ENCODE peak calls at places on chromosome 9, in ten cellular contexts. D, Y, Q, C, N, P, O, V, I and H are unnamed samples.

GRCh38 chr9:78215706-78216105 is 20.2 kb upstream of the CEP78 start:
- DNase-seq in D (no peak), Y (no peak), Q (no peak), C (no peak), N (peak), P (no peak), O (no peak), V (no peak), I (no peak), H (no peak)

GRCh38 chr9:86652696-86653095 is 294.6 kb downstream of the GAS1 start:
- DNase-seq in D (no peak), Y (no peak), Q (no peak), C (no peak), N (no peak), P (no peak), O (no peak), V (no peak), I (no peak), H (no peak)

GRCh38 chr9:70229026-70229425 is 29.8 kb upstream of the SMC5 start:
- DNase-seq in D (no peak), Y (no peak), Q (no peak), C (no peak), N (no peak), P (no peak), O (no peak), V (no peak), I (peak), H (no peak)

GRCh38 chr9:31032206-31032605 is 1352.2 kb upstream of the ACO1 start:
- DNase-seq in D (no peak), Y (no peak), Q (no peak), C (no peak), N (no peak), P (no peak), O (no peak), V (no peak), I (no peak), H (no peak)

GRCh38 chr9:89351584-89351983 is 33.3 kb downstream of the SECISBP2 start:
- DNase-seq in D (no peak), Y (no peak), Q (peak), C (no peak), N (no peak), P (no peak), O (no peak), V (no peak), I (no peak), H (no peak)

GRCh38 chr9:112115955-112116354 is 59.1 kb downstream of the SUSD1 start:
- DNase-seq in D (no peak), Y (no peak), Q (no peak), C (no peak), N (no peak), P (no peak), O (no peak), V (no peak), I (no peak), H (no peak)

GRCh38 chr9:19618816-19619215 is 170.0 kb downstream of the SLC24A2 start:
- DNase-seq in D (no peak), Y (peak), Q (no peak), C (peak), N (no peak), P (peak), O (peak), V (peak), I (no peak), H (peak)

GRCh38 chr9:14251146-14252071 is 62.5 kb downstream of the NFIB start:
- DNase-seq in D (no peak), Y (peak), Q (peak), C (peak), N (peak), P (peak), O (peak), V (peak), I (peak), H (peak)

GRCh38 chr9:36486933-36487481 is 85.7 kb upstream of the MELK start:
- DNase-seq in D (peak), Y (no peak), Q (peak), C (no peak), N (no peak), P (no peak), O (no peak), V (peak), I (peak), H (peak)

GRCh38 chr9:112002847-112003457 is 106.3 kb downstream of the UGCG start:
- DNase-seq in D (no peak), Y (no peak), Q (no peak), C (no peak), N (no peak), P (no peak), O (no peak), V (no peak), I (no peak), H (no peak)